ENCODE peak calls at places on chromosomes 3 and 15, in seven cellular contexts. S, L, X, W, M, Z and P are unnamed samples.

GRCh38 chr15:48112242-48112641 is 8.5 kb upstream of the SLC24A5 start:
- DNase-seq in W (no peak), Z (peak; percentile 29), X (peak; percentile 30), L (no peak), M (peak; percentile 90), S (no peak), P (peak; percentile 26)

GRCh38 chr3:42025388-42026138 is 63.7 kb upstream of the ULK4 start:
- DNase-seq in W (no peak), Z (peak; percentile 97), L (peak; percentile 42), M (peak; percentile 98), S (peak; percentile 96), X (peak; percentile 99), P (peak; percentile 79)

GRCh38 chr3:44395714-44396113 is 57.1 kb downstream of the TCAIM start:
- DNase-seq in M (no peak), S (no peak), L (no peak), Z (no peak), W (no peak), X (no peak), P (no peak)

GRCh38 chr3:73143821-73144237 is 82.4 kb downstream of the EBLN2 start:
- DNase-seq in Z (peak; percentile 29), X (no peak), L (no peak), M (no peak), S (peak; percentile 17), W (no peak), P (no peak)

GRCh38 chr3:128334766-128335165 is 131.9 kb downstream of the DNAJB8 start:
- DNase-seq in M (no peak), X (no peak), L (no peak), W (no peak), S (no peak), Z (no peak), P (no peak)

GRCh38 chr15:33234019-33234418 is 39.5 kb upstream of the FMN1 start:
- DNase-seq in X (peak; percentile 45), Z (peak; percentile 49), L (peak; percentile 20), S (no peak), W (no peak), M (no peak), P (no peak)

GRCh38 chr3:9101286-9101685 is 138.0 kb upstream of the RAD18 start:
- DNase-seq in X (no peak), S (no peak), L (no peak), Z (no peak), W (no peak), M (no peak), P (no peak)

GRCh38 chr3:172776049-172776717 is 25.7 kb downstream of the ECT2 start:
- DNase-seq in S (no peak), X (peak; percentile 62), L (no peak), Z (peak; percentile 18), W (no peak), M (no peak), P (no peak)

GRCh38 chr3:182092662-182093262 is 381.0 kb downstream of the SOX2 start:
- DNase-seq in L (no peak), X (no peak), S (no peak), W (no peak), Z (no peak), M (no peak), P (no peak)

GRCh38 chr3:51350751-51351150 is 34.3 kb upstream of the MANF start:
- DNase-seq in L (no peak), M (no peak), Z (no peak), X (no peak), S (no peak), W (no peak), P (no peak)

GRCh38 chr3:175274474-175275218 is 415.5 kb downstream of the NAALADL2 start:
- DNase-seq in M (no peak), L (no peak), X (no peak), S (no peak), W (no peak), Z (no peak), P (no peak)

GRCh38 chr15:39165026-39165706 is 415.7 kb upstream of the THBS1 start:
- DNase-seq in M (no peak), S (no peak), X (peak; percentile 75), Z (peak; percentile 16), L (no peak), W (no peak), P (no peak)

GRCh38 chr3:127033786-127034185 is 50.9 kb downstream of the PLXNA1 start:
- DNase-seq in X (no peak), M (no peak), L (no peak), S (no peak), Z (no peak), W (no peak), P (peak; percentile 68)

GRCh38 chr3:50525987-50526386 is 22.6 kb upstream of the CACNA2D2 start:
- DNase-seq in M (no peak), X (peak; percentile 30), S (no peak), W (no peak), Z (peak; percentile 57), L (peak; percentile 46), P (no peak)

GRCh38 chr3:49674491-49674983 is 386 bp downstream of the APEH start:
- DNase-seq in M (no peak), S (no peak), L (no peak), W (no peak), Z (peak; percentile 25), X (no peak), P (no peak)

GRCh38 chr3:120908030-120908802 is at the start of gene STXBP5L:
- DNase-seq in W (no peak), S (no peak), Z (peak; percentile 87), M (no peak), L (peak; percentile 47), X (peak; percentile 52), P (peak; percentile 98)

GRCh38 chr3:129164500-129164899 is 3.6 kb upstream of the ISY1 start:
- DNase-seq in M (no peak), S (no peak), L (no peak), Z (no peak), X (no peak), W (no peak), P (no peak)

GRCh38 chr3:27046346-27046745 is 322.8 kb downstream of the NEK10 start:
- DNase-seq in W (no peak), S (no peak), L (no peak), Z (no peak), M (no peak), X (no peak), P (no peak)

GRCh38 chr15:40081691-40082194 is 26.9 kb downstream of the BMF start:
- DNase-seq in X (peak; percentile 75), Z (peak; percentile 94), L (no peak), S (no peak), W (no peak), M (no peak), P (no peak)

DNA sequence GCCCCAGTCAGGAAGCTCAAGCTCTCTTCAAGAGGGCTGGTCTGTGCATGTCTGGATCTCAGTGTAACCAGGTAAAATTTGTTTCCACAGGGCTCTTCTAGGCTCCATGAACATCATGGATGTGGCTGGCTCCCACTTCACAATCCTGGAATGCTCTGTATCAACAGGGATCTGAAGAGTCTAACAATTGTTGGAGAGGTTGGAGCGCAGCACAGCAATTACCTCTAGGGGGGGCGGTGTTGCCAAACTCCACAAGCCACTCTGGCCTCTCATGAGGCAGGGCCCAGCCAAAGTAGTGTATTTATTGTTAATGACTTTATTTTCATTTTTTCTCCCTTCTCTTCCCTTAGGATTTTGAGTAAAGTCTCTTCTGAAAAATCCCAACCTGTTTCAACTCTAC is 6.1 kb upstream of the EIF2B5 start:
- DNase-seq in S (no peak), L (peak; percentile 25), W (no peak), M (no peak), Z (peak; percentile 63), X (peak; percentile 58), P (peak; percentile 33)
- TF ChIP-seq CTCF in S (peak; percentile 56), L (peak; percentile 41), W (no peak), M (no peak), Z (peak; percentile 57), X (peak; percentile 52), P (peak; percentile 24)

GRCh38 chr3:22115581-22115980 is 364.6 kb upstream of the ZNF385D start:
- DNase-seq in W (no peak), M (no peak), Z (no peak), X (no peak), L (no peak), S (no peak), P (no peak)

GRCh38 chr3:22117091-22117490 is 366.1 kb upstream of the ZNF385D start:
- DNase-seq in Z (peak; percentile 17), L (no peak), M (no peak), W (no peak), S (no peak), X (no peak), P (no peak)

GRCh38 chr3:22121068-22121706 is 370.2 kb upstream of the ZNF385D start:
- DNase-seq in S (no peak), L (no peak), M (no peak), W (no peak), Z (no peak), X (no peak), P (no peak)

GRCh38 chr3:22118542-22118941 is 367.5 kb upstream of the ZNF385D start:
- DNase-seq in M (no peak), S (no peak), L (no peak), Z (no peak), W (no peak), X (no peak), P (no peak)

DNA sequence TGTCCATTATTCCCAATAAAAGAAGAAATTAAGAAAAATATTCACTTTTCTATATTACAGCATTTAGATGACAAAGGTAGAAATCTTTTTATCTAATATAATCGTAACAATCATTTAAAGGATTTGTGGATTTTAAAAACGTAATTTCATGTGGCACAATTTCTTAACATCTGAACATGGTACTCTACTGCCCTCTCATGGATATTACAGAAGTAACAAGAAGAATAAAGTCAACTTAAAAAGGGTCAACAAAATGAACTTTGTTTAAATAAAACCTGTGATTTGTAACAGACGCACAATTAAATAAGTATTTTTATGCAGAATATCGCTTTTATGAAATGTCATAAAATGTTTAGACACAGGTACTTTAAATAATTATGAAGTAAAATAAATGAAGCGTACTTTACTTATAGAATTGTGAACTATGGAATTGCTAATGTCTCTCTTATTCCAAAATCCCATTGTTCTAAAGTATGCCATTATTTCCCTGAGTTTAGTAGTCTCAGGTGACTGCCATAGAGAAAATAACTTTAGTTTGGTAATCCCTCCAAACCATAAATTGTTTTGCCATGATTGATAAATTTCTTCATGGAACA is 366.8 kb upstream of the ZNF385D start:
- DNase-seq in X (peak; percentile 62), S (peak; percentile 8), L (no peak), W (peak; percentile 4), Z (peak; percentile 70), M (no peak), P (no peak)
- TF ChIP-seq CTCF in X (peak; percentile 72), S (peak; percentile 52), L (peak; percentile 88), W (peak; percentile 15), Z (peak; percentile 54), M (peak; percentile 64), P (peak; percentile 73)

GRCh38 chr3:183114779-183115178 is 15.5 kb upstream of the MCCC1 start:
- DNase-seq in L (no peak), W (no peak), M (no peak), S (no peak), Z (no peak), X (no peak), P (no peak)
- TF ChIP-seq CTCF in L (no peak), W (no peak), M (no peak), S (no peak), Z (no peak), X (no peak), P (no peak)

GRCh38 chr3:64530434-64531049 is 157.3 kb downstream of the ADAMTS9 start:
- DNase-seq in X (peak; percentile 50), W (peak; percentile 10), L (peak; percentile 64), Z (peak; percentile 68), M (no peak), S (peak; percentile 12), P (peak; percentile 54)

GRCh38 chr3:64539451-64540196 is 148.2 kb downstream of the ADAMTS9 start:
- DNase-seq in M (no peak), Z (peak; percentile 74), W (no peak), S (peak; percentile 71), X (peak; percentile 87), L (no peak), P (no peak)

GRCh38 chr3:64533565-64534317 is 154.1 kb downstream of the ADAMTS9 start:
- DNase-seq in S (peak; percentile 20), X (peak; percentile 87), L (peak; percentile 80), Z (peak; percentile 95), W (peak; percentile 38), M (peak; percentile 95), P (peak; percentile 92)
- TF ChIP-seq CTCF in S (peak; percentile 92), X (peak; percentile 86), L (peak; percentile 77), Z (peak; percentile 91), W (peak; percentile 81), M (peak; percentile 94), P (peak; percentile 89)